ENCODE peak calls at places on chromosomes 2 and 18, in five cellular contexts. R is BE2C, H is sigmoid colon, I is cardiac muscle cell, T is brain microvascular endothelial cell. A is an unnamed sample. For H3K36me3, the result is how much of the 10 kb centered on the place peaks cover.

GRCh38 chr2:142865924-142866323 is 11.5 kb upstream of the KYNU start:
- DNase-seq in R (no peak), H (no peak), I (no peak), T (no peak), A (no peak)

GRCh38 chr2:55601849-55602248 is 15.6 kb downstream of the PPP4R3B start:
- DNase-seq in R (no peak), H (no peak), I (no peak), T (no peak), A (no peak)

GRCh38 chr2:151973013-151973900 is 125.6 kb downstream of the CACNB4 start:
- DNase-seq in R (no peak), H (no peak), I (no peak), T (no peak), A (no peak)

GRCh38 chr2:193980599-193980998 is 1676.4 kb upstream of the SLC39A10 start:
- DNase-seq in R (no peak), H (no peak), I (no peak), T (no peak), A (no peak)

GRCh38 chr2:30707304-30707903 is 99.8 kb downstream of the CAPN13 start:
- DNase-seq in R (no peak), H (no peak), I (no peak), T (no peak), A (no peak)

GRCh38 chr2:85987266-85988178 is 98.7 kb upstream of the ST3GAL5 start:
- DNase-seq in R (no peak), H (peak), I (no peak), T (no peak), A (peak)

GRCh38 chr2:12314119-12314735 is 402.5 kb upstream of the TRIB2 start:
- DNase-seq in R (no peak), H (no peak), I (no peak), T (no peak), A (no peak)

GRCh38 chr2:226969412-226969811 is 133.6 kb downstream of the RHBDD1 start:
- DNase-seq in R (no peak), H (no peak), I (no peak), T (no peak), A (no peak)

GRCh38 chr2:203683932-203684556 is 22.4 kb upstream of the CD28 start:
- DNase-seq in R (no peak), H (no peak), I (no peak), T (peak), A (no peak)

GRCh38 chr2:100104718-100105677 is 37.4 kb downstream of the AFF3 start:
- DNase-seq in R (peak), H (no peak), I (peak), T (no peak), A (no peak)

GRCh38 chr2:114022360-114023085 is 132.6 kb downstream of the ACTR3 start:
- DNase-seq in R (no peak), H (no peak), I (no peak), T (peak), A (no peak)

GRCh38 chr2:1654696-1655374 is 89.5 kb downstream of the PXDN start:
- DNase-seq in R (no peak), H (peak), I (no peak), T (peak), A (no peak)

DNA sequence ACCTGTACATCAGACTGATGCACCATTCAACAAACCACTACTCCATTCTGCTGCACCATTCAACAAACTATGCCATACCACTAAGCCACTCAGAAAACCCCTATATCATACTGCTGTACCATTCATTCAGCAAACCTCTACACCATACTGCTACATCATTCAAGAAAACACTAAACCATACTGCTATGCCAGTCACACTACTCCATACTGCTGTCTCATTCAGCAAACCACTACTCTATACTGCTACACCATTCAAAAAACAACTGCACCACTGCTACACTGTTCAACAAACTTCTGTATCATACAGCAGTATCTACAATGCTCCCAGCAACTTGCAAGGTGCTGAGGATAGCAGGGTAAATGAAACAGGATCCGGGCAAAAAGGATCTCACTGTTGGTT is 12.9 kb upstream of the SLC1A4 start:
- DNase-seq in R (no peak), H (no peak), I (no peak), T (no peak), A (no peak)
- H3K4me3 ChIP-seq in R (no peak), H (no peak), I (no peak), T (no peak), A (no peak)

GRCh38 chr2:158559252-158559651 is 102.5 kb downstream of the PKP4 start:
- DNase-seq in R (no peak), H (no peak), I (no peak), T (no peak), A (no peak)
- H3K36me3 ChIP-seq in R (under half), H (under half), I (under half), T (under half), A (under half)

DNA sequence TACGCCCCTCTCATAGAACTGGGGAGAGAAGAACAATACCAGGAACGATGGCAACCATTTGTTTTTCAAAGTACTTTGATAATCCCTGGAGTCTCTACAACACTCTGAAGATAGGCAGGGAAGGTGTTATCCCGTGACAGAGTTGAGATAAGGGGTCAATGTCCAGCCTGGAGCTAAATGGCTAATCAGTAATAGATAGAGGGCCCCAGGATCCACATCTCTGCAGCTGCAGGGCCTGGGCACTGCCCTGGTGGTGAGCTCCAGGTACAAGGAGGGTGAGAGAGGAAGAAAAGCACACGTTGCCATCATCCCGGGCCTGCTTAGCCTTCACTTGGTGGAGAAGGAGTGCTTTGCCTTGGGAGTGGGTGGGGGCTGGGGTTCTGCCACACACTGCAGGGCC is 260.6 kb downstream of the PRKCE start:
- DNase-seq in R (no peak), H (no peak), I (no peak), T (no peak), A (no peak)
- TF ChIP-seq CTCF in R (no peak), H (no peak), I (no peak), T (no peak), A (peak)

DNA sequence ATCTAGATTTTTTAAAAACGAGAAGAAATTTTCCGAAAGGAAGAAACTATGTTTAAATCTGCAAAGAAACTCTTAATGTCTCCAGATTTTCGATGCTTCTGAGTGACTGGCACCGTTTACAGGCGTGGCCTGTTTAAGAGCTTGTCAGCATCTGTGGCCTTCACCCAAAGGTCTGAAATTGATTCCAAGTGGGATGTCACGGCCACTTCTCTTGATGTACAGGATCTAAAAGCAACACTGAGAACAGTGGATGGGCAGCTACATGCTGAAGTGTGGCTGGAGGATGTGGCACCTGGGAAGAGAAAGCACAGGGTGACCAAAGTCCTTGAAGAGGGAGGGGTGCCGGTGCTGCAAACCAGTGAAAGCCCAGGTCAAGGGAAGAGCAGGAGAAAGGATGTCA is 28.0 kb downstream of the EMILIN2 start:
- DNase-seq in R (no peak), H (no peak), I (no peak), T (no peak), A (no peak)
- H3K4me3 ChIP-seq in R (no peak), H (no peak), I (no peak), T (no peak), A (no peak)

DNA sequence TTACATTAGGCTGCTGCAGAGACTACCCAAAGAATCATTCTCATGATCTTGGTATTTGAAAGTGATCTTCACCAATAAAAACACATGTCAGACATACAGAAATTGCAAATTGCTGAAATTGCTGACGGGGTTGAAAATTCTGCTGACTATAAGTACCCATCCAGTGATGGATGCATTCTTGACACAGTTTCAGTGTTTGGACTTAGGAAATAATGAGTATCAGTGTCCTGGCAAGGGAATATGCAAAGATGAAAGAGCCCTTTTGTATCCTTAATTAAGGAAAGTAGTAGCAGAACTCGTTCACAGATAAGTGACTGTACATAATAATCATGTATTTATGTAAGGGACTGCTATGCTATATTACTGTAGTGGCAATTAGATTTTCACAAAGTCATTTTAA is 221.1 kb upstream of the ATP5MC3 start:
- DNase-seq in R (no peak), H (no peak), I (no peak), T (no peak), A (no peak)
- H3K36me3 ChIP-seq in R (under half), H (under half), I (under half), T (under half), A (under half)

DNA sequence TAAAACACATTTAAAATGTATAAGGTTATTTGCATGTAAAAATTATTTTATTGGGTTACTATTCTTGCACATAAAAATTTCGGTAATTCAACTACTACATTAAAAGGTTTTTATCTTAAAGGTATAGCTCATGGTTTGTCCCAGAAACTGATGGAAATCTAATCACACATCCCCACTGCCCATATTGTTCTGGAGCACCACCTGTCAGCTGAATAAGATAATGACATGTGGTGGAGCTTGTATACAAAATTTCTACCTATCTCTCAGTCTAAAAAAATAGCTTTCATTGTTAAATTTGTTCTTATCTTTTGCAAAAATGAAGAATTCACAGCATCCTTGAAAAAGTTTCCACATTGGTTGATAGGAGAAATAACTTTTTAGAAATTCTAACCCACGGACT is 18.3 kb downstream of the ERBB4 start:
- DNase-seq in R (peak), H (no peak), I (no peak), T (peak), A (no peak)
- TF ChIP-seq CTCF in R (peak), H (no peak), I (no peak), T (peak), A (no peak)

DNA sequence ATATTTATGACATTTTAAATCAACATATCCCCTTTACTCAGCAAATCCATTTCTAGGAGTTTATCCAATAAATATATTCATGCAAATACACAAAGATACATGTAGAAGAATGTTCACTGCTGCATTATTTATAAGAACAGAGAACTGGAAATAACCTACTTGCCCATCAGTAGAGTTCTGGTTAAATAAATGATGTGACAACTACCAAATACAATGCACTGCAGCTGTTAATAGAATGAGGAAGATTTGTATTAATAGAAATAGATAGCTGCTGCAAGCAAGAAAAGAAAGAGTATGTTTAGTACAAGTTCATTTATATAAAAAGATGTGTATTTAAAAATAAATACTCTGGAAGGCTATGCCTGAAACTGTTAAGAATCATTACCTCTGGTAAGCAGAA is 49.3 kb upstream of the CSRNP3 start:
- DNase-seq in R (no peak), H (no peak), I (no peak), T (no peak), A (no peak)
- H3K4me3 ChIP-seq in R (no peak), H (no peak), I (no peak), T (no peak), A (no peak)

GRCh38 chr2:212484563-212485080 is 54.0 kb downstream of the ERBB4 start:
- DNase-seq in R (no peak), H (no peak), I (peak), T (no peak), A (no peak)
- H3K36me3 ChIP-seq in R (under half), H (under half), I (under half), T (under half), A (under half)

A was measured in Peyer's patch.